ENCODE peak calls at places on chromosomes 11 and 22, in five cellular contexts. Z is kidney, C is mesenchymal stem cell, N is DND-41, V is neuronal stem cell. R is an unnamed sample.

GRCh38 chr11:25758145-25758661 is 573.7 kb upstream of the ANO3 start:
- DNase-seq in Z (no peak), C (no peak), N (no peak), V (no peak), R (no peak)

GRCh38 chr11:68831124-68831523 is 10.6 kb downstream of the CPT1A start:
- DNase-seq in Z (no peak), C (no peak), N (no peak), V (no peak), R (no peak)

GRCh38 chr22:23678133-23678532 is 12.7 kb upstream of the RGL4 start:
- DNase-seq in Z (no peak), C (no peak), N (no peak), V (no peak), R (no peak)

GRCh38 chr11:211741-212140 is 4.2 kb downstream of the RIC8A start:
- DNase-seq in Z (peak; percentile 64), C (no peak), N (no peak), V (no peak), R (no peak)

GRCh38 chr11:12674936-12675696 is 895 bp downstream of the TEAD1 start:
- DNase-seq in Z (peak; percentile 79), C (peak; percentile 63), N (no peak), V (no peak), R (peak; percentile 64)

GRCh38 chr11:131063638-131064037 is 147.4 kb upstream of the SNX19 start:
- DNase-seq in Z (no peak), C (no peak), N (no peak), V (no peak), R (no peak)

GRCh38 chr11:66336234-66337102 is at the start of gene RIN1:
- DNase-seq in Z (peak; percentile 91), C (peak; percentile 100), N (no peak), V (no peak), R (peak; percentile 69)

GRCh38 chr22:45994516-45995404 is 17.8 kb upstream of the WNT7B start:
- DNase-seq in Z (peak; percentile 94), C (peak; percentile 70), N (peak; percentile 80), V (peak; percentile 71), R (peak; percentile 86)

GRCh38 chr22:32528316-32528715 is 53.7 kb downstream of the FBXO7 start:
- DNase-seq in Z (no peak), C (no peak), N (no peak), V (no peak), R (no peak)

GRCh38 chr22:30275625-30276024 is 9.0 kb upstream of the OSM start:
- DNase-seq in Z (no peak), C (no peak), N (peak; percentile 58), V (no peak), R (no peak)

GRCh38 chr11:85062626-85063025 is 564.5 kb downstream of the DLG2 start:
- DNase-seq in Z (no peak), C (no peak), N (no peak), V (no peak), R (no peak)

GRCh38 chr11:61752117-61752924 is at the start of gene MYRF:
- DNase-seq in Z (no peak), C (peak; percentile 40), N (no peak), V (peak; percentile 51), R (no peak)

GRCh38 chr11:47204633-47204989 is 10.2 kb upstream of the DDB2 start:
- DNase-seq in Z (no peak), C (peak; percentile 72), N (no peak), V (no peak), R (no peak)

GRCh38 chr11:116078101-116078561 is 573.9 kb upstream of the CADM1 start:
- DNase-seq in Z (no peak), C (peak; percentile 3), N (no peak), V (peak; percentile 27), R (peak; percentile 5)

GRCh38 chr11:75133976-75134375 is 16.9 kb upstream of the SLCO2B1 start:
- DNase-seq in Z (no peak), C (no peak), N (no peak), V (peak; percentile 31), R (no peak)

GRCh38 chr11:72781313-72782080 is 12.3 kb downstream of the STARD10 start:
- DNase-seq in Z (peak; percentile 86), C (peak; percentile 29), N (peak; percentile 51), V (no peak), R (no peak)

GRCh38 chr11:123062158-123062891 is 389 bp upstream of the HSPA8 start:
- DNase-seq in Z (peak; percentile 100), C (peak; percentile 100), N (peak; percentile 100), V (peak; percentile 97), R (peak; percentile 97)

GRCh38 chr11:85742873-85743275 is 56.9 kb upstream of the CCDC89 start:
- DNase-seq in Z (no peak), C (no peak), N (no peak), V (no peak), R (no peak)

GRCh38 chr22:35131423-35132050 is 65.6 kb downstream of the ISX start:
- DNase-seq in Z (no peak), C (no peak), N (no peak), V (no peak), R (no peak)

GRCh38 chr11:132839226-132839625 is 693.1 kb downstream of the OPCML start:
- DNase-seq in Z (no peak), C (no peak), N (no peak), V (no peak), R (no peak)

GRCh38 chr11:119376197-119376847 is 5.2 kb downstream of the USP2 start:
- DNase-seq in Z (peak; percentile 73), C (no peak), N (no peak), V (no peak), R (peak; percentile 82)

GRCh38 chr11:64862914-64863313 is 15.5 kb downstream of the EHD1 start:
- DNase-seq in Z (no peak), C (no peak), N (no peak), V (no peak), R (no peak)

GRCh38 chr11:8586805-8587204 is 7.2 kb downstream of the STK33 start:
- DNase-seq in Z (no peak), C (no peak), N (no peak), V (no peak), R (no peak)

GRCh38 chr11:9752091-9752490 is 88.2 kb downstream of the SWAP70 start:
- DNase-seq in Z (no peak), C (peak; percentile 55), N (no peak), V (no peak), R (no peak)
- H3K27ac ChIP-seq in Z (no peak overlapping the region), C (peak overlapping the region; percentile 5), N (no peak overlapping the region), V (no peak overlapping the region), R (no peak overlapping the region)

GRCh38 chr22:28883917-28884753 is 763 bp downstream of the ZNRF3 start:
- DNase-seq in Z (peak; percentile 85), C (peak; percentile 43), N (peak; percentile 32), V (peak; percentile 21), R (peak; percentile 19)

GRCh38 chr22:28882545-28882877 is 861 bp upstream of the ZNRF3 start:
- DNase-seq in Z (no peak), C (peak; percentile 44), N (no peak), V (no peak), R (peak; percentile 43)

GRCh38 chr22:28883657-28883916 is 215 bp downstream of the ZNRF3 start:
- DNase-seq in Z (no peak), C (no peak), N (no peak), V (no peak), R (no peak)

GRCh38 chr22:28884754-28885375 is 1.5 kb downstream of the ZNRF3 start:
- DNase-seq in Z (no peak), C (peak; percentile 3), N (no peak), V (no peak), R (no peak)

GRCh38 chr22:28882878-28883656 is at the start of gene ZNRF3:
- DNase-seq in Z (peak; percentile 98), C (peak; percentile 91), N (peak; percentile 90), V (peak; percentile 92), R (peak; percentile 91)
- H3K4me1 ChIP-seq in Z (peaks cover 9% of the 10 kb centered on the region), C (peaks cover 11% of the 10 kb centered on the region), N (peaks cover 20% of the 10 kb centered on the region), V (peaks cover 10% of the 10 kb centered on the region), R (peaks cover 8% of the 10 kb centered on the region)

GRCh38 chr22:38706101-38706884 is 549 bp downstream of the GTPBP1 start:
- DNase-seq in Z (peak; percentile 91), C (peak; percentile 71), N (peak; percentile 54), V (no peak), R (peak; percentile 43)

GRCh38 chr22:38707346-38707745 is 1.6 kb downstream of the GTPBP1 start:
- DNase-seq in Z (no peak), C (peak; percentile 69), N (no peak), V (no peak), R (no peak)

GRCh38 chr22:38705235-38706100 is at the start of gene GTPBP1:
- DNase-seq in Z (peak; percentile 99), C (peak; percentile 100), N (peak; percentile 99), V (peak; percentile 100), R (peak; percentile 99)

GRCh38 chr22:38707984-38708383 is 2.2 kb downstream of the GTPBP1 start:
- DNase-seq in Z (no peak), C (no peak), N (no peak), V (no peak), R (no peak)

GRCh38 chr22:38706885-38707180 is 1.1 kb downstream of the GTPBP1 start:
- DNase-seq in Z (no peak), C (no peak), N (no peak), V (no peak), R (no peak)
- H3K27ac ChIP-seq in Z (peak overlapping the region; percentile 89), C (peak overlapping the region; percentile 71), N (peak overlapping the region; percentile 80), V (no peak overlapping the region), R (peak overlapping the region; percentile 48)

DNA sequence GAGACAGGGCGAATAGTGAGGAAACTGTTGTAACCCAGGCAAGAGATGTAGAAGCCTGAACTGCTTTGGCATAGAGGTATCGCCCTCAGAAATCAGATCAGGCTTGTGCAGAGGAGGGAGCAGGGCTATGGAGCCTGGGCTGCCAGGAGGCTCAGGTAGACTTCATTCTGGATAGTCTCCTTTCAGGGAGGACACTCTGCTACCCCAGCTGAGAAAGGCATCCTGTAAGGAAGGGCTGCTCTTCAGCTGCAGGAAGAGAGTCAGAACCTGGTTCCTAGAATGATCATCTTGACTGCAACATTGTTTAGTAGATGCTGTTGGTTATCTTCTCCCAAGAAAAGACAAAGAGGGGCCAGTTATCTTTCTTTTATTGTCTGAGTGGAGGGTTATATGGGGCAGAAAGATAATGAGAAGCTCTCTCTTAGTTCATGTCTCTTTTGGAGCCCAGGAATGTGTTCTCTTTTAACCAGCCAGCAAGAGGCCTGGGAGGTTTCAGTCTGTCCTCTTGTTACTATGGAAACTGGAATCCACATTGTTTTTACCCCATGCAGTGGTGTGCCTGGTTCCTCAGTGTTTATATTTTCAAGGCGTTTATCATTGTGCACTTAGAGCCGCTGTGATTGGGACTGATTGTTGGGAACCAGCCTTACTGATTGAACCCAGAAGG is 95.7 kb downstream of the STIM1 start:
- DNase-seq in Z (no peak), C (peak; percentile 94), N (peak; percentile 30), V (peak; percentile 71), R (no peak)
- H3K4me1 ChIP-seq in Z (no peaks in the 10 kb centered on the region), C (peaks cover 9% of the 10 kb centered on the region), N (peaks cover 83% of the 10 kb centered on the region), V (peaks cover 14% of the 10 kb centered on the region), R (peaks cover 6% of the 10 kb centered on the region)

DNA sequence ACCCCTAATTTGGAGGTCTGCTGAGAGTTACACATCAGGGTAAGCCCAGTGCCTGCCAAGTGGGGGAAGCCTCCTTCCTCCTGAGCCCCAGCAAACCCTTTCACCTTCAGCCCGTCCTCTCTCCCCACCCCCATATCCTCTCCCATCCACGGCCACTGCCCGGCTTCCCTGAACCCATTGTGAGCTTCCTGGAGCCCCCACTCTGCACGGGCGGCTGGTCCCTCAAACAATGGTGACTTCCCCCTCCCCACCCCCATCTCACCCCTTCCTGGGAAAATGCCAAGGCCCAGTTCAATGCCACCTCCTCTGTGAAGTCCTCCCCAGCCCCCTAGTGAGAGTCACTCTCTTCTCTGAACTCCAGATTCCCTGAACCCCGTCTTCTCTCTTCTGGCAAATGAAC is 17.9 kb downstream of the DNAL4 start:
- DNase-seq in Z (no peak), C (no peak), N (no peak), V (no peak), R (no peak)
- H3K27ac ChIP-seq in Z (no peak overlapping the region), C (no peak overlapping the region), N (no peak overlapping the region), V (no peak overlapping the region), R (no peak overlapping the region)